ENCODE peak calls at places on chromosomes 13 and 19, in four cellular contexts. C, H, F and U are unnamed samples.

GRCh38 chr19:16649734-16650133 is 10.2 kb downstream of the SMIM7 start:
- DNase-seq in H (no peak), C (no peak), F (no peak), U (no peak)

GRCh38 chr13:26881154-26881553 is 120.6 kb upstream of the GPR12 start:
- DNase-seq in F (peak), H (no peak), C (no peak), U (no peak)

GRCh38 chr13:39784347-39784746 is 128.9 kb downstream of the COG6 start:
- DNase-seq in F (peak), C (no peak), H (no peak), U (no peak)

GRCh38 chr13:20461481-20461859 is 64.2 kb downstream of the CRYL1 start:
- DNase-seq in C (no peak), H (no peak), F (peak), U (no peak)

GRCh38 chr13:60402022-60402421 is 5.0 kb downstream of the TDRD3 start:
- DNase-seq in H (no peak), F (no peak), C (no peak), U (no peak)

GRCh38 chr19:3073159-3073563 is 10.9 kb upstream of the TLE5 start:
- DNase-seq in F (no peak), C (no peak), H (no peak), U (no peak)

GRCh38 chr19:32901504-32902161 is 32.1 kb upstream of the SLC7A9 start:
- DNase-seq in C (no peak), F (no peak), H (no peak), U (no peak)

GRCh38 chr19:1064661-1065605 is 2.0 kb upstream of the ARHGAP45 start:
- DNase-seq in F (peak), H (no peak), C (peak), U (peak)

GRCh38 chr19:29855771-29856510 is 44.1 kb downstream of the CCNE1 start:
- DNase-seq in F (no peak), H (no peak), C (no peak), U (no peak)

GRCh38 chr13:87671031-87671823 is at the start of gene SLITRK5:
- DNase-seq in H (no peak), C (peak), F (peak), U (peak)

GRCh38 chr19:48896191-48896720 is 2.3 kb downstream of the TULP2 start:
- DNase-seq in F (peak), H (no peak), C (no peak), U (no peak)

GRCh38 chr19:32828643-32829344 is 40.8 kb downstream of the SLC7A9 start:
- DNase-seq in C (no peak), F (no peak), H (no peak), U (no peak)

GRCh38 chr19:16442386-16443276 is 29.1 kb downstream of the EPS15L1 start:
- DNase-seq in C (no peak), H (no peak), F (no peak), U (no peak)

GRCh38 chr19:7397687-7398086 is 49.0 kb downstream of the ARHGEF18 start:
- DNase-seq in C (no peak), H (no peak), F (peak), U (no peak)

GRCh38 chr19:40862785-40863184 is 12.5 kb upstream of the CYP2A6 start:
- DNase-seq in C (no peak), F (no peak), H (no peak), U (no peak)

GRCh38 chr13:96744665-96745331 is 249.5 kb downstream of the OXGR1 start:
- DNase-seq in C (no peak), H (no peak), F (no peak), U (no peak)

GRCh38 chr13:80630685-80631121 is 289.8 kb upstream of the SPRY2 start:
- DNase-seq in H (no peak), C (no peak), F (peak), U (no peak)

GRCh38 chr13:82758056-82758455 is 1124.2 kb downstream of the SLITRK1 start:
- DNase-seq in H (no peak), C (no peak), F (no peak), U (no peak)

GRCh38 chr19:5801796-5802616 is 2.9 kb upstream of the NRTN start:
- DNase-seq in C (no peak), F (peak), H (no peak), U (no peak)

GRCh38 chr19:54955356-54955755 is 8.0 kb upstream of the NLRP7 start:
- DNase-seq in H (no peak), F (peak), C (no peak), U (no peak)

GRCh38 chr13:31073859-31074718 is 87.6 kb downstream of the HSPH1 start:
- DNase-seq in F (peak), C (no peak), H (no peak), U (no peak)

GRCh38 chr19:48969276-48970138 is 4.4 kb downstream of the FTL start:
- DNase-seq in C (no peak), F (no peak), H (no peak), U (no peak)

GRCh38 chr13:40546047-40546446 is 120.4 kb downstream of the FOXO1 start:
- DNase-seq in C (no peak), H (no peak), F (no peak), U (no peak)

GRCh38 chr19:33177417-33177976 is 16.6 kb upstream of the LRP3 start:
- DNase-seq in F (peak), H (peak), C (peak), U (no peak)

GRCh38 chr19:45785097-45785496 is 2.8 kb upstream of the DMPK start:
- DNase-seq in C (no peak), F (no peak), H (no peak), U (no peak)

GRCh38 chr19:3321696-3322095 is 44.7 kb upstream of the NFIC start:
- DNase-seq in H (no peak), F (no peak), C (no peak), U (no peak)

GRCh38 chr13:99766641-99767045 is 204.9 kb downstream of the ZIC5 start:
- DNase-seq in C (no peak), H (no peak), F (no peak), U (no peak)

GRCh38 chr13:99174533-99175100 is 26.0 kb upstream of the UBAC2 start:
- DNase-seq in C (no peak), F (no peak), H (no peak), U (no peak)

GRCh38 chr13:67557118-67557517 is 327.0 kb upstream of the PCDH9 start:
- DNase-seq in C (no peak), F (no peak), H (no peak), U (no peak)

GRCh38 chr13:77832339-77833100 is 86.1 kb downstream of the EDNRB start:
- DNase-seq in C (no peak), F (peak), H (no peak), U (no peak)

GRCh38 chr19:460877-461609 is at the start of gene SHC2:
- DNase-seq in C (no peak), H (no peak), F (no peak), U (no peak)

GRCh38 chr13:62119739-62120700 is 704.4 kb upstream of the PCDH20 start:
- DNase-seq in C (no peak), H (no peak), F (peak), U (no peak)
- TF ChIP-seq CTCF in C (no peak), H (peak), F (peak), U (no peak)

GRCh38 chr19:43636121-43636683 is 3.4 kb downstream of the CADM4 start:
- DNase-seq in F (no peak), C (no peak), H (no peak), U (no peak)
- TF ChIP-seq CTCF in F (no peak), C (no peak), H (no peak), U (no peak)

GRCh38 chr19:50922316-50922853 is 11.2 kb upstream of the KLK4 start:
- DNase-seq in C (peak), H (no peak), F (peak), U (peak)
- TF ChIP-seq CTCF in C (peak), H (peak), F (peak), U (peak)

GRCh38 chr13:32731576-32731975 is 145.3 kb downstream of the PDS5B start:
- DNase-seq in H (no peak), F (peak), C (no peak), U (no peak)
- TF ChIP-seq CTCF in H (no peak), F (no peak), C (no peak), U (no peak)

GRCh38 chr19:38556521-38557174 is 61.1 kb downstream of the MAP4K1 start:
- DNase-seq in C (no peak), F (no peak), H (no peak), U (no peak)
- TF ChIP-seq CTCF in C (no peak), F (no peak), H (no peak), U (no peak)

DNA sequence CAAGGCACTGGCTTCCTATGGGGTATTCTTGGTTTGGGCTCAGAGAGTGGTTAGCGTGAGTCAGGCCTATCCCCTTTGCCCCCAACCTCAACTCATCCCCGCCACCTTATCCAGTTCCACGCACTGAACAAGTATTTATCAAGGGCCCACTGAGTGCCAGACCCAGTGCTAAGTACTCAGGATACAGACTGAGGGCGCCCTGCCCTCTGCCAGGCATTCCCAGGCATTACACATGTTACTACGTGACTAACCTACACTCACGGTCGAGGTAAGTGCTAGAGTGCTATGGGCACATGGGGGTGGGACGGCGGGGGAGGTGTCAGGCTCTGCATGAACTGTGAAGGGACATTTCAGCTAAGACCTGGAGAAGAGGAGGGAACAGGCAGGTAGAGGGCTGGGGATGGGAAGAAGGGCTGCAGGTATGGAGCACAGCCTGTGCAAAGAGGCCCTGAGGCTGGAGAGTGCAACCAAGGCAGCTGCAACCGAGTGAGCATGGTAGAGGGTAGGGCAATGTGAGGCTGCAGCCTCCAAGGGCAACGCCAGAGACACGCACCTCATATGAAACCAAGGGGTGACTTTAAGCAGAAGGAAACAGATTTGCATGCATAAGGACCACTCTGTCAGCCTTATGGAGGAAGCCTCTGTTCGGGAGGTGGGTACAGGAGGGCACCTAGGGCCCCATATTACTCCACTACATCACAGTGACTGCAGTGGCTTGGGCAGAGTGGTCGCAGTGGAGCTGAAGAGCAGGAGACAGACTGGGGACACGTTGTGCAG is 22.5 kb downstream of the DHRS12 start:
- DNase-seq in F (peak), C (no peak), H (no peak), U (no peak)
- TF ChIP-seq CTCF in F (peak), C (no peak), H (no peak), U (no peak)

GRCh38 chr19:56670401-56670960 is 1.1 kb downstream of the ZNF835 start:
- DNase-seq in H (no peak), C (no peak), F (no peak), U (no peak)

GRCh38 chr19:56668676-56669075 is 2.9 kb downstream of the ZNF835 start:
- DNase-seq in F (no peak), H (no peak), C (no peak), U (no peak)

GRCh38 chr19:56667311-56667870 is 4.2 kb downstream of the ZNF835 start:
- DNase-seq in F (no peak), C (no peak), H (no peak), U (no peak)

GRCh38 chr19:56670961-56671612 is 470 bp downstream of the ZNF835 start:
- DNase-seq in F (no peak), H (no peak), C (no peak), U (no peak)

GRCh38 chr19:56671613-56671994 is at the start of gene ZNF835:
- DNase-seq in H (peak), F (peak), C (peak), U (peak)
- TF ChIP-seq CTCF in H (peak), F (peak), C (no peak), U (no peak)

DNA sequence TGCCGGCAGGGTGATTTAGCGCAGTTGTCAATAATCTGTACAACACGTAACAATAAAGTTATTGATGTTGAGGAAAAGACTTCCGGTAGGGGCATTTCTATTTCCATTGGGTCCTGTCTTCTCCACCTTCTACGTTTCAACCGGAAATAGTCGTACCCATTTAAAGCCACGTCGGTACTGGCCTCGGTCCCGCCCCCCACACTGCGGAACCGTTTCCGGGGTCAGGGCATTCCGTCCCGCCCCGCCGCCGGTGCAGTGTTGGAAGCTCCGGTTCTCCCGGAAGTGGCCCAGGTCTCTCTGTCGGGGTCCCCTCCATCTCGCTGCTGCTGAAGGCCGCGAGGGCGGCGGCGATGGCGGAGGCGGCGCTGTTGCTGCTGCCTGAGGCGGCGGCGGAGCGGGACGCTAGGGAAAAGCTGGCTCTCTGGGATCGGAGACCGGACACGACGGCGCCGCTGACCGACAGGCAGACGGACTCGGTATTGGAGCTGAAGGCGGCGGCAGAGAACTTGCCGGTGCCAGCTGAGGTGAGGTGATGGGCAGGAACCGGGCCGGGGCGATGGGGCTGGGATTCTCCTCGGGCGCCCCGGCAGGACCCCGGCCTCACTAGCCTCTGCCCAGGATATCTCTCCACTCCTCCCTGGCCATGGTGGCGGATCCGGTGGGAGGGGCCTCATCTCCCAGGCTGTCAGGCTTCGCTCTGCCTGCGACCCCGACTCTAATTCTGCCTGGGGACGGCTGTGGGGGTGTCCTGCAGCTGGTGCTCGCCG is at the start of gene COG3:
- DNase-seq in F (peak), C (peak), H (peak), U (peak)
- TF ChIP-seq CTCF in F (no peak), C (peak), H (no peak), U (peak)

GRCh38 chr13:79477968-79478367 is 3.0 kb upstream of the NDFIP2 start:
- DNase-seq in H (no peak), C (no peak), F (no peak), U (no peak)
- TF ChIP-seq CTCF in H (no peak), C (no peak), F (no peak), U (no peak)

GRCh38 chr19:41930926-41931592 is 2.8 kb upstream of the ERFL start:
- DNase-seq in H (no peak), F (no peak), C (no peak), U (no peak)
- TF ChIP-seq CTCF in H (no peak), F (peak), C (peak), U (peak)